ENCODE peak calls at places on chromosomes 13 and 19, in seven cellular contexts. One of them, this sample, is unnamed.

GRCh38 chr13:113625965-113626661 is 31.9 kb downstream of the ATP4B start:
- DNase-seq in AG04450: no peak
- DNase-seq in NCI-H82: no peak
- DNase-seq in amygdala: no peak
- DNase-seq in NCI-H187: no peak
- DNase-seq in H54: no peak
- DNase-seq in activated T-helper 1 cell treated with anti-CD3 and anti-CD28 coated beads, Interleukin-12 subunit alpha, Interleukin-12 subunit beta, Interleukin-2, Interleukin-4 antibody, amounts not matched to agents 30 ng/mL and 10 ng/mL and 1 ng/mL, durations not matched to agents 14 hours and 24 hours and 36 hours: no peak
- DNase-seq in this sample: no peak

GRCh38 chr19:47228937-47229673 is 1.9 kb downstream of the BBC3 start:
- DNase-seq in AG04450: no peak
- DNase-seq in NCI-H82: peak; percentile 49
- DNase-seq in amygdala: peak; percentile 10
- DNase-seq in NCI-H187: no peak
- DNase-seq in H54: no peak
- DNase-seq in activated T-helper 1 cell treated with anti-CD3 and anti-CD28 coated beads, Interleukin-12 subunit alpha, Interleukin-12 subunit beta, Interleukin-2, Interleukin-4 antibody, amounts not matched to agents 30 ng/mL and 10 ng/mL and 1 ng/mL, durations not matched to agents 14 hours and 24 hours and 36 hours: peak; percentile 25
- DNase-seq in this sample: no peak

GRCh38 chr19:18719541-18719940 is 36.1 kb downstream of the CRTC1 start:
- DNase-seq in AG04450: no peak
- DNase-seq in NCI-H82: no peak
- DNase-seq in amygdala: no peak
- DNase-seq in NCI-H187: no peak
- DNase-seq in H54: no peak
- DNase-seq in activated T-helper 1 cell treated with anti-CD3 and anti-CD28 coated beads, Interleukin-12 subunit alpha, Interleukin-12 subunit beta, Interleukin-2, Interleukin-4 antibody, amounts not matched to agents 30 ng/mL and 10 ng/mL and 1 ng/mL, durations not matched to agents 14 hours and 24 hours and 36 hours: no peak
- DNase-seq in this sample: no peak

GRCh38 chr19:8575467-8575997 is 1.7 kb downstream of the MYO1F start:
- DNase-seq in AG04450: no peak
- DNase-seq in NCI-H82: no peak
- DNase-seq in amygdala: no peak
- DNase-seq in NCI-H187: no peak
- DNase-seq in H54: no peak
- DNase-seq in activated T-helper 1 cell treated with anti-CD3 and anti-CD28 coated beads, Interleukin-12 subunit alpha, Interleukin-12 subunit beta, Interleukin-2, Interleukin-4 antibody, amounts not matched to agents 30 ng/mL and 10 ng/mL and 1 ng/mL, durations not matched to agents 14 hours and 24 hours and 36 hours: peak; percentile 50
- DNase-seq in this sample: no peak

GRCh38 chr19:1161716-1162115 is 12.4 kb downstream of the SBNO2 start:
- DNase-seq in AG04450: no peak
- DNase-seq in NCI-H82: peak; percentile 46
- DNase-seq in amygdala: no peak
- DNase-seq in NCI-H187: peak; percentile 33
- DNase-seq in H54: peak; percentile 76
- DNase-seq in activated T-helper 1 cell treated with anti-CD3 and anti-CD28 coated beads, Interleukin-12 subunit alpha, Interleukin-12 subunit beta, Interleukin-2, Interleukin-4 antibody, amounts not matched to agents 30 ng/mL and 10 ng/mL and 1 ng/mL, durations not matched to agents 14 hours and 24 hours and 36 hours: no peak
- DNase-seq in this sample: no peak

GRCh38 chr13:111952814-111953213 is 114.1 kb upstream of the SOX1 start:
- DNase-seq in AG04450: no peak
- DNase-seq in NCI-H82: no peak
- DNase-seq in amygdala: no peak
- DNase-seq in NCI-H187: no peak
- DNase-seq in H54: no peak
- DNase-seq in activated T-helper 1 cell treated with anti-CD3 and anti-CD28 coated beads, Interleukin-12 subunit alpha, Interleukin-12 subunit beta, Interleukin-2, Interleukin-4 antibody, amounts not matched to agents 30 ng/mL and 10 ng/mL and 1 ng/mL, durations not matched to agents 14 hours and 24 hours and 36 hours: no peak
- DNase-seq in this sample: no peak

GRCh38 chr13:113946409-113947181 is 27.3 kb downstream of the C13orf46 start:
- DNase-seq in AG04450: no peak
- DNase-seq in NCI-H82: no peak
- DNase-seq in amygdala: no peak
- DNase-seq in NCI-H187: no peak
- DNase-seq in H54: no peak
- DNase-seq in activated T-helper 1 cell treated with anti-CD3 and anti-CD28 coated beads, Interleukin-12 subunit alpha, Interleukin-12 subunit beta, Interleukin-2, Interleukin-4 antibody, amounts not matched to agents 30 ng/mL and 10 ng/mL and 1 ng/mL, durations not matched to agents 14 hours and 24 hours and 36 hours: no peak
- DNase-seq in this sample: no peak

GRCh38 chr13:111482806-111483620 is 162.6 kb downstream of the TEX29 start:
- DNase-seq in AG04450: no peak
- DNase-seq in NCI-H82: no peak
- DNase-seq in amygdala: no peak
- DNase-seq in NCI-H187: no peak
- DNase-seq in H54: no peak
- DNase-seq in activated T-helper 1 cell treated with anti-CD3 and anti-CD28 coated beads, Interleukin-12 subunit alpha, Interleukin-12 subunit beta, Interleukin-2, Interleukin-4 antibody, amounts not matched to agents 30 ng/mL and 10 ng/mL and 1 ng/mL, durations not matched to agents 14 hours and 24 hours and 36 hours: no peak
- DNase-seq in this sample: no peak

GRCh38 chr19:44927746-44928145 is 13.3 kb downstream of the APOC1 start:
- DNase-seq in AG04450: no peak
- DNase-seq in NCI-H82: no peak
- DNase-seq in amygdala: no peak
- DNase-seq in NCI-H187: no peak
- DNase-seq in H54: no peak
- DNase-seq in activated T-helper 1 cell treated with anti-CD3 and anti-CD28 coated beads, Interleukin-12 subunit alpha, Interleukin-12 subunit beta, Interleukin-2, Interleukin-4 antibody, amounts not matched to agents 30 ng/mL and 10 ng/mL and 1 ng/mL, durations not matched to agents 14 hours and 24 hours and 36 hours: no peak
- DNase-seq in this sample: no peak

GRCh38 chr13:34166406-34166805 is 348.5 kb downstream of the RFC3 start:
- DNase-seq in AG04450: no peak
- DNase-seq in NCI-H82: no peak
- DNase-seq in amygdala: no peak
- DNase-seq in NCI-H187: no peak
- DNase-seq in H54: no peak
- DNase-seq in activated T-helper 1 cell treated with anti-CD3 and anti-CD28 coated beads, Interleukin-12 subunit alpha, Interleukin-12 subunit beta, Interleukin-2, Interleukin-4 antibody, amounts not matched to agents 30 ng/mL and 10 ng/mL and 1 ng/mL, durations not matched to agents 14 hours and 24 hours and 36 hours: no peak
- DNase-seq in this sample: no peak

GRCh38 chr19:3178973-3179738 is 587 bp downstream of the S1PR4 start:
- DNase-seq in AG04450: no peak
- DNase-seq in NCI-H82: no peak
- DNase-seq in amygdala: no peak
- DNase-seq in NCI-H187: no peak
- DNase-seq in H54: no peak
- DNase-seq in activated T-helper 1 cell treated with anti-CD3 and anti-CD28 coated beads, Interleukin-12 subunit alpha, Interleukin-12 subunit beta, Interleukin-2, Interleukin-4 antibody, amounts not matched to agents 30 ng/mL and 10 ng/mL and 1 ng/mL, durations not matched to agents 14 hours and 24 hours and 36 hours: no peak
- DNase-seq in this sample: no peak

GRCh38 chr19:16338470-16339360 is 14.1 kb downstream of the KLF2 start:
- DNase-seq in AG04450: peak; percentile 69
- DNase-seq in NCI-H82: peak; percentile 29
- DNase-seq in amygdala: no peak
- DNase-seq in NCI-H187: no peak
- DNase-seq in H54: peak; percentile 87
- DNase-seq in activated T-helper 1 cell treated with anti-CD3 and anti-CD28 coated beads, Interleukin-12 subunit alpha, Interleukin-12 subunit beta, Interleukin-2, Interleukin-4 antibody, amounts not matched to agents 30 ng/mL and 10 ng/mL and 1 ng/mL, durations not matched to agents 14 hours and 24 hours and 36 hours: peak; percentile 69
- DNase-seq in this sample: no peak

GRCh38 chr13:77907653-77908341 is 10.8 kb downstream of the EDNRB start:
- DNase-seq in AG04450: no peak
- DNase-seq in NCI-H82: peak; percentile 65
- DNase-seq in amygdala: no peak
- DNase-seq in NCI-H187: no peak
- DNase-seq in H54: no peak
- DNase-seq in activated T-helper 1 cell treated with anti-CD3 and anti-CD28 coated beads, Interleukin-12 subunit alpha, Interleukin-12 subunit beta, Interleukin-2, Interleukin-4 antibody, amounts not matched to agents 30 ng/mL and 10 ng/mL and 1 ng/mL, durations not matched to agents 14 hours and 24 hours and 36 hours: no peak
- DNase-seq in this sample: no peak

GRCh38 chr19:30388327-30388726 is 16.1 kb downstream of the ZNF536 start:
- DNase-seq in AG04450: no peak
- DNase-seq in NCI-H82: no peak
- DNase-seq in amygdala: no peak
- DNase-seq in NCI-H187: no peak
- DNase-seq in H54: no peak
- DNase-seq in activated T-helper 1 cell treated with anti-CD3 and anti-CD28 coated beads, Interleukin-12 subunit alpha, Interleukin-12 subunit beta, Interleukin-2, Interleukin-4 antibody, amounts not matched to agents 30 ng/mL and 10 ng/mL and 1 ng/mL, durations not matched to agents 14 hours and 24 hours and 36 hours: no peak
- DNase-seq in this sample: no peak

GRCh38 chr13:26011996-26012688 is 39.7 kb downstream of the SHISA2 start:
- DNase-seq in AG04450: no peak
- DNase-seq in NCI-H82: no peak
- DNase-seq in amygdala: no peak
- DNase-seq in NCI-H187: no peak
- DNase-seq in H54: no peak
- DNase-seq in activated T-helper 1 cell treated with anti-CD3 and anti-CD28 coated beads, Interleukin-12 subunit alpha, Interleukin-12 subunit beta, Interleukin-2, Interleukin-4 antibody, amounts not matched to agents 30 ng/mL and 10 ng/mL and 1 ng/mL, durations not matched to agents 14 hours and 24 hours and 36 hours: peak; percentile 56
- DNase-seq in this sample: no peak

GRCh38 chr19:15640294-15640903 is at the start of gene CYP4F3:
- DNase-seq in AG04450: no peak
- DNase-seq in NCI-H82: peak; percentile 36
- DNase-seq in amygdala: no peak
- DNase-seq in NCI-H187: no peak
- DNase-seq in H54: peak; percentile 89
- DNase-seq in activated T-helper 1 cell treated with anti-CD3 and anti-CD28 coated beads, Interleukin-12 subunit alpha, Interleukin-12 subunit beta, Interleukin-2, Interleukin-4 antibody, amounts not matched to agents 30 ng/mL and 10 ng/mL and 1 ng/mL, durations not matched to agents 14 hours and 24 hours and 36 hours: no peak
- DNase-seq in this sample: no peak

GRCh38 chr19:34482380-34483250 is 1.1 kb downstream of the WTIP start:
- DNase-seq in AG04450: no peak
- DNase-seq in NCI-H82: no peak
- DNase-seq in amygdala: no peak
- DNase-seq in NCI-H187: no peak
- DNase-seq in H54: no peak
- DNase-seq in activated T-helper 1 cell treated with anti-CD3 and anti-CD28 coated beads, Interleukin-12 subunit alpha, Interleukin-12 subunit beta, Interleukin-2, Interleukin-4 antibody, amounts not matched to agents 30 ng/mL and 10 ng/mL and 1 ng/mL, durations not matched to agents 14 hours and 24 hours and 36 hours: no peak
- DNase-seq in this sample: no peak

GRCh38 chr19:15025237-15025636 is 24.0 kb upstream of the CASP14 start:
- DNase-seq in AG04450: no peak
- DNase-seq in NCI-H82: peak; percentile 61
- DNase-seq in amygdala: no peak
- DNase-seq in NCI-H187: no peak
- DNase-seq in H54: peak; percentile 50
- DNase-seq in activated T-helper 1 cell treated with anti-CD3 and anti-CD28 coated beads, Interleukin-12 subunit alpha, Interleukin-12 subunit beta, Interleukin-2, Interleukin-4 antibody, amounts not matched to agents 30 ng/mL and 10 ng/mL and 1 ng/mL, durations not matched to agents 14 hours and 24 hours and 36 hours: no peak
- DNase-seq in this sample: no peak

GRCh38 chr13:90846956-90847355 is 500.5 kb upstream of the MIR17HG start:
- DNase-seq in AG04450: no peak
- DNase-seq in NCI-H82: no peak
- DNase-seq in amygdala: no peak
- DNase-seq in NCI-H187: no peak
- DNase-seq in H54: no peak
- DNase-seq in activated T-helper 1 cell treated with anti-CD3 and anti-CD28 coated beads, Interleukin-12 subunit alpha, Interleukin-12 subunit beta, Interleukin-2, Interleukin-4 antibody, amounts not matched to agents 30 ng/mL and 10 ng/mL and 1 ng/mL, durations not matched to agents 14 hours and 24 hours and 36 hours: no peak
- DNase-seq in this sample: no peak

GRCh38 chr19:31049431-31049830 is 299.8 kb downstream of the TSHZ3 start:
- DNase-seq in AG04450: no peak
- DNase-seq in NCI-H82: no peak
- DNase-seq in amygdala: no peak
- DNase-seq in NCI-H187: no peak
- DNase-seq in H54: no peak
- DNase-seq in activated T-helper 1 cell treated with anti-CD3 and anti-CD28 coated beads, Interleukin-12 subunit alpha, Interleukin-12 subunit beta, Interleukin-2, Interleukin-4 antibody, amounts not matched to agents 30 ng/mL and 10 ng/mL and 1 ng/mL, durations not matched to agents 14 hours and 24 hours and 36 hours: no peak
- DNase-seq in this sample: no peak

GRCh38 chr19:27694361-27695055 is 1518.4 kb downstream of the UQCRFS1 start:
- DNase-seq in AG04450: no peak
- DNase-seq in NCI-H82: no peak
- DNase-seq in amygdala: no peak
- DNase-seq in NCI-H187: no peak
- DNase-seq in H54: no peak
- DNase-seq in activated T-helper 1 cell treated with anti-CD3 and anti-CD28 coated beads, Interleukin-12 subunit alpha, Interleukin-12 subunit beta, Interleukin-2, Interleukin-4 antibody, amounts not matched to agents 30 ng/mL and 10 ng/mL and 1 ng/mL, durations not matched to agents 14 hours and 24 hours and 36 hours: no peak
- DNase-seq in this sample: no peak